ENCODE peak calls at places on chromosomes 2 and 18, in five cellular contexts. A, E, Q, U and M are unnamed samples.

GRCh38 chr18:11729556-11729955 is 40.5 kb downstream of the GNAL start:
- DNase-seq in U (no peak), Q (no peak), A (no peak), E (no peak), M (no peak)

GRCh38 chr2:161919873-161920272 is 154.1 kb downstream of the DPP4 start:
- DNase-seq in E (no peak), Q (no peak), U (no peak), A (no peak), M (no peak)

GRCh38 chr18:10851824-10852225 is 297.5 kb downstream of the PIEZO2 start:
- DNase-seq in Q (peak; percentile 61), A (peak; percentile 81), U (no peak), E (peak; percentile 35), M (peak; percentile 76)

GRCh38 chr2:125167820-125168219 is 1142.7 kb downstream of the CNTNAP5 start:
- DNase-seq in E (no peak), A (peak; percentile 69), U (no peak), Q (no peak), M (peak; percentile 63)

GRCh38 chr2:234835738-234836137 is 116.1 kb upstream of the SH3BP4 start:
- DNase-seq in A (no peak), E (no peak), Q (no peak), U (no peak), M (no peak)

GRCh38 chr18:44901283-44901682 is 220.6 kb downstream of the SETBP1 start:
- DNase-seq in A (no peak), U (no peak), E (no peak), Q (no peak), M (no peak)

GRCh38 chr2:61443342-61444041 is 27.4 kb downstream of the USP34 start:
- DNase-seq in U (no peak), A (no peak), Q (no peak), E (no peak), M (no peak)

GRCh38 chr2:61538920-61539559 is 884 bp upstream of the XPO1 start:
- DNase-seq in Q (peak; percentile 69), E (peak; percentile 6), U (peak; percentile 49), A (peak; percentile 10), M (peak; percentile 34)

GRCh38 chr2:125581561-125581960 is 1074.4 kb upstream of the GYPC start:
- DNase-seq in Q (peak; percentile 39), U (no peak), A (no peak), E (no peak), M (no peak)

GRCh38 chr2:96108578-96109561 is 7.5 kb downstream of the ADRA2B start:
- DNase-seq in Q (peak; percentile 63), A (no peak), U (peak; percentile 64), E (peak; percentile 26), M (no peak)

DNA sequence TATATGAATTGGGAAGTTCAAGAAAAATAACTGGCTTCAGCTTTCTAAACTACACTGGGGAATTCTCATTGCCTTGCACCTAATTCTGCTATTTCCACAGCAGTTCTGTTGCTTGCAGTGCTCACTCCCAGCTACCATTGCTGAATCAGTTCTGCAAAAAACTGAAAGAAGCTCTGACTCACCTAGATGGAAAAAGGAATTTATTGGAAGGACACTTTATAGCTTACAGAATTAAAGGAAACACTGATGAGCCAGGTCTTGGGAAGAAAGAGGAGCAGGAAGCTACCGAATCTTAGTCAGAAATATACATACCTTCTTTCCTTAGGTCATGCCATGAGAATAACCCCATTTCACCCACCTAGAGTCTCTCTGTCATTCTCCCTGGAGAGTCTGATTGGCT is 60.3 kb upstream of the ACVR1 start:
- DNase-seq in Q (no peak), U (no peak), A (no peak), E (no peak), M (no peak)
- H2BK15ac ChIP-seq in Q (no peak overlapping the region), U (no peak overlapping the region), A (no peak overlapping the region), E (no peak overlapping the region), M (no peak overlapping the region)

GRCh38 chr18:21597616-21598015 is 2.9 kb downstream of the ESCO1 start:
- DNase-seq in U (no peak), A (no peak), Q (no peak), E (no peak), M (no peak)

GRCh38 chr18:21600526-21601410 is at the start of gene ESCO1:
- DNase-seq in E (peak; percentile 93), A (peak; percentile 98), Q (peak; percentile 99), U (peak; percentile 97), M (peak; percentile 98)

GRCh38 chr18:21602302-21602592 is 1.7 kb upstream of the ESCO1 start:
- DNase-seq in A (no peak), Q (no peak), E (no peak), U (no peak), M (no peak)

GRCh38 chr18:21598726-21599584 is 1.5 kb downstream of the ESCO1 start:
- DNase-seq in U (peak; percentile 33), Q (peak; percentile 41), A (no peak), E (no peak), M (peak; percentile 23)

DNA sequence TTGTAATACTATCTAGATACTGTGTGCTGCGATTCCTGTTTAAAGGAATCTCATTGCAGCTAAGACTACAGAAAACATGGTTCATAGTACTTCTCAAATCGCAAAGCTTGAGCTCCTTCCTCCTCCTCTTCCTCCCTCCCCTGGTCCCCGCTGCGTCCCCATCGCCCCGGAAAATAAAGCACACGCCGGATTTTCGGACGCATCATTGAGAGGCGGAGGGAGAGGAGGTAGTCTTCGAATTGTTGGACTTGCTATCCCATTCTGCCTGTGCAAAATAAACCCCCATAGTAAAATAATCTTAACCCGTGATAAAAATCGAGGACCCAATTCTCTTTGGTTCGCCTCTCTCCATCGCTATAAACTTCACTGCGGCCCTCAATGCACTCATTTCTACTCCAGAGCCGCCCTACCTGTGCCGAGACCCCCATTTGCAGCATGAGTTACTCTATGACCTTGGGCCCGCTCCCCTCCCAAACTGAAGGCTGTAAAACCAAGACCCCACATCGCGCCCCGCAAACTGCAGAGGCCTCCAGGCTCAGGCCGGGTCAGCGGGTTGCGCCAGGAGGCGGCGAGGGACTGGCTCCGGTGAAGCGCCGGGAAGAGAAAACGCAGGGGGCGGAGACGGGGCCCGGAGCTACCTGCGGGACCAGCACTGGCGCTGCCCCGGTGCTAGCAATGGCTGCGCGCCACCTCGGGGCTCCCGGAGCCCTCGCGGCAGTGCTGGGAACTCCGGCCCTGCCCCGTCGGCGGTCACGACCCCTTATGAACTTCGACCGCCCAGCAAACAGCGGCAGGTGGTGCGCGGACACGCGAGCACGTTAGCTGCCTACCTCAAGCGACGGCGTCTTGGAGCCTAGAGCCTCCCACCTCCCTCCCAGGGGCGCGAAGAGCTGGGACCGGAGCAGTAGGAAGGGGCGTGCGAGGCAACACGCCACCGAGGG is 649 bp downstream of the ESCO1 start:
- DNase-seq in E (no peak), A (peak; percentile 9), U (peak; percentile 72), Q (peak; percentile 21), M (peak; percentile 29)
- H2BK15ac ChIP-seq in E (peak overlapping the region; percentile 81), A (no peak overlapping the region), U (no peak overlapping the region), Q (no peak overlapping the region), M (peak overlapping the region; percentile 55)

GRCh38 chr2:70190086-70190412 is 770 bp downstream of the C2orf42 start:
- DNase-seq in E (no peak), U (no peak), Q (peak; percentile 55), A (peak; percentile 33), M (no peak)

GRCh38 chr2:70188460-70188859 is 2.4 kb downstream of the C2orf42 start:
- DNase-seq in A (no peak), Q (no peak), U (no peak), E (no peak), M (peak; percentile 15)

GRCh38 chr2:70191244-70191735 is 471 bp upstream of the C2orf42 start:
- DNase-seq in A (no peak), Q (no peak), E (no peak), U (no peak), M (no peak)

GRCh38 chr2:70192516-70192915 is 1.7 kb upstream of the C2orf42 start:
- DNase-seq in A (no peak), Q (no peak), U (no peak), E (no peak), M (no peak)

DNA sequence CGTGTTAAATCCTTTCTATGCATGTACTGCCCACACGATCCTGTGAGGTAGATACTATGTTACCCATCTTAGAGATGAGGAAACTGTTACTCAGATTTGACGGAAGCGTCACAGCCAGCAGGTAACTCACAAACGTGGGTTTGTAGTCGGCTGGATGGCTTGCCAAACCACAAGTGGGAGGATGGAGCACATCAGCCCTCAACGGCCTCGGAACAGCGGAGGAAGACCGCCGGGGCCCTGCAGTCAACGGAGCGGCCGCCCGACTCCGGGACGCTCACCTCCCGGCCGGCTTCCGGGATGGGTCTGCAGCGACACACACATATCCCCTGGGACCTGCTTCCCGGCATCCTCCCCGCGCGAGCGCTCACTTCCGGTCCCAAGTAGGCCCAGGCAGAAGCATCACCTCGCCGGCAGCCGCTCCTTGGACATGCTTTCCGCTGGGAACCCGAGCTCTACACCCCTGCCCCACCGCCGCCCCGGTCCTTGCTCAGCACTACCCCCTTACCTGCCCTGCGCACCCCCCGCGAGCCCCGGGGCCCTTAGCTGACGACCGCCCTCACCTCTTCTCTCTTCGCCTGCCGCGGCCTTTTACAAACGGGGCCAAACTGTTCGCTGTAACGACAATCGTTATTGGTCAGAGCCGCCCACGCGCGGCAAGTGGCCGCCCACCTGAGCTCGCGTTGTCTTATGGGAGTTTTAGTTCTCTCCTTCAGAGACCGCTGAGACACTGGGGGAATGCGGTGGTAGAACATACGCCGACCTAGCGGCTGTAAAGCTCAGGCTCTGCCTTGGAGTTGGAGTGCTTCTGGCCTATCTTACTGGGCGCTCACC is at the start of gene C2orf42:
- DNase-seq in U (peak; percentile 97), E (peak; percentile 87), A (peak; percentile 98), Q (peak; percentile 99), M (peak; percentile 98)
- H2BK15ac ChIP-seq in U (no peak within 1 kb of the TSS), E (peak within 1 kb of the TSS; percentile 43), A (peak within 1 kb of the TSS; percentile 32), Q (no peak within 1 kb of the TSS), M (no peak within 1 kb of the TSS)

GRCh38 chr18:48889115-48889941 is 61.4 kb downstream of the SMAD7 start:
- DNase-seq in U (peak; percentile 80), E (peak; percentile 14), A (no peak), Q (peak; percentile 72), M (peak; percentile 37)

GRCh38 chr18:48887905-48888531 is 62.7 kb downstream of the SMAD7 start:
- DNase-seq in E (no peak), A (no peak), Q (no peak), U (peak; percentile 31), M (no peak)

GRCh38 chr18:48889981-48890735 is 60.6 kb downstream of the SMAD7 start:
- DNase-seq in Q (no peak), E (no peak), U (peak; percentile 31), A (no peak), M (no peak)

GRCh38 chr18:48887294-48887904 is 63.4 kb downstream of the SMAD7 start:
- DNase-seq in Q (no peak), A (no peak), E (no peak), U (no peak), M (no peak)

GRCh38 chr18:48888681-48889080 is 62.1 kb downstream of the SMAD7 start:
- DNase-seq in U (no peak), E (no peak), A (no peak), Q (no peak), M (no peak)
- H2BK15ac ChIP-seq in U (no peak overlapping the region), E (peak overlapping the region; percentile 32), A (no peak overlapping the region), Q (no peak overlapping the region), M (no peak overlapping the region)